ENCODE peak calls at places on chromosomes 3 and 15, in eight cellular contexts. U is ovary, I is neural progenitor cell, J is psoas muscle, O is ascending aorta, Y is PC-3, Z is GM23338, M is HCT116. R is an unnamed sample.

GRCh38 chr3:82133070-82133606 is 371.7 kb upstream of the GBE1 start:
- DNase-seq in U (peak; percentile 71), Z (peak; percentile 78), I (peak; percentile 68), O (peak; percentile 67), M (peak; percentile 35), Y (peak; percentile 66), J (peak; percentile 70), R (peak; percentile 57)

GRCh38 chr15:75640483-75641175 is 605 bp upstream of the IMP3 start:
- DNase-seq in M (peak; percentile 54), I (peak; percentile 33), U (no peak), Y (peak; percentile 55), O (no peak), J (no peak), Z (peak; percentile 79), R (peak; percentile 49)

GRCh38 chr3:3160826-3161225 is 18.7 kb downstream of the CRBN start:
- DNase-seq in Z (no peak), M (no peak), U (no peak), I (no peak), O (no peak), J (no peak), Y (no peak), R (no peak)

GRCh38 chr3:35867782-35868181 is 228.5 kb downstream of the ARPP21 start:
- DNase-seq in Y (no peak), U (no peak), M (no peak), O (no peak), Z (no peak), J (no peak), I (peak; percentile 23), R (no peak)

GRCh38 chr3:4680227-4680691 is 187.1 kb downstream of the ITPR1 start:
- DNase-seq in U (no peak), Y (no peak), Z (no peak), I (no peak), M (no peak), J (no peak), O (no peak), R (no peak)

GRCh38 chr3:174342941-174343431 is 516.1 kb upstream of the NAALADL2 start:
- DNase-seq in Y (no peak), I (no peak), J (no peak), Z (no peak), M (no peak), U (no peak), O (no peak), R (no peak)

GRCh38 chr3:61559108-61559731 is 2.2 kb upstream of the PTPRG start:
- DNase-seq in U (no peak), M (no peak), Y (no peak), Z (no peak), I (no peak), J (no peak), O (no peak), R (no peak)

GRCh38 chr3:177554900-177555759 is 357.8 kb upstream of the TBL1XR1 start:
- DNase-seq in Z (peak; percentile 5), Y (peak; percentile 53), O (no peak), J (no peak), U (no peak), M (no peak), I (no peak), R (no peak)

GRCh38 chr3:69364354-69364753 is 21.5 kb downstream of the FRMD4B start:
- DNase-seq in M (no peak), U (no peak), Y (peak; percentile 51), J (no peak), Z (no peak), O (no peak), I (no peak), R (no peak)

GRCh38 chr3:57043518-57043917 is 16.9 kb upstream of the SPATA12 start:
- DNase-seq in Z (no peak), U (no peak), M (no peak), J (no peak), Y (no peak), O (no peak), I (no peak), R (no peak)

GRCh38 chr15:87604857-87605446 is 651.6 kb downstream of the NTRK3 start:
- DNase-seq in Y (peak; percentile 7), O (no peak), U (no peak), I (peak; percentile 65), Z (peak; percentile 71), M (no peak), J (no peak), R (no peak)

GRCh38 chr3:77323616-77324015 is 283.7 kb downstream of the ROBO2 start:
- DNase-seq in M (no peak), J (no peak), I (no peak), U (no peak), Z (no peak), O (no peak), Y (no peak), R (no peak)

GRCh38 chr15:39459538-39459937 is 121.3 kb upstream of the THBS1 start:
- DNase-seq in U (no peak), I (no peak), Y (no peak), O (no peak), J (no peak), M (no peak), Z (no peak), R (no peak)

GRCh38 chr15:51332211-51333147 is 5.9 kb downstream of the CYP19A1 start:
- DNase-seq in U (no peak), I (no peak), J (no peak), Z (no peak), Y (no peak), O (no peak), M (no peak), R (no peak)

GRCh38 chr3:115698851-115699535 is 75.7 kb downstream of the GAP43 start:
- DNase-seq in Z (peak; percentile 93), M (no peak), O (no peak), I (peak; percentile 72), J (no peak), U (no peak), Y (no peak), R (no peak)

GRCh38 chr3:100748967-100749366 is 39.7 kb downstream of the TFG start:
- DNase-seq in J (no peak), Y (no peak), O (no peak), M (no peak), Z (no peak), I (no peak), U (no peak), R (no peak)
- H3K4me1 ChIP-seq in J (peaks cover 15% of the 10 kb centered on the region), Y (no peaks in the 10 kb centered on the region), O (peaks cover 8% of the 10 kb centered on the region), M (no peaks in the 10 kb centered on the region), Z (peaks cover 19% of the 10 kb centered on the region), I (no peaks in the 10 kb centered on the region), U (no peaks in the 10 kb centered on the region), R (no peaks in the 10 kb centered on the region)

DNA sequence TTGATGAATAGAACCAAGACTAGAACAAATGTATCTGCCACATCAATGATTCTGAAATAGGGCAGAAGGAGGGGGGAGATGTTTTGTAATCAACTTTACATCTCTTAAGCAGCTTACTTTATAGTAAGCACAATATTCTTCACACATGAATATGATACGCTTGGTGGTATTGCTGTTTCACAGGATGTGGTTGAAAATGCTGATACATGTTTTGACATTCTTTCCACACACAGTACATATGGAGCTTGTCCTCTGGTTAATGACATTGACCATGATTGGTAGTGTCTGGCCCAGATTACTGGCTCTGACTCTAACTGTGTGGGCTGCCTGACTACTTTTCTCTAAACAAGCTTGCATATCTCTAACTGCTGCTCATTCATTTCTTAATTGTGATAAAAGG is 168.9 kb downstream of the KLHL25 start:
- DNase-seq in Y (no peak), Z (no peak), O (no peak), I (no peak), M (no peak), U (no peak), J (no peak), R (no peak)
- H3K4me1 ChIP-seq in Y (no peaks in the 10 kb centered on the region), Z (no peaks in the 10 kb centered on the region), O (peaks cover 37% of the 10 kb centered on the region), I (peaks cover 14% of the 10 kb centered on the region), M (no peaks in the 10 kb centered on the region), U (peaks cover 20% of the 10 kb centered on the region), J (peaks cover 64% of the 10 kb centered on the region), R (peaks cover 7% of the 10 kb centered on the region)

GRCh38 chr15:47811160-47811559 is 93.9 kb downstream of the SEMA6D start:
- DNase-seq in I (no peak), O (no peak), Z (no peak), U (no peak), M (no peak), J (no peak), Y (no peak), R (no peak)

GRCh38 chr15:47813985-47814384 is 96.7 kb downstream of the SEMA6D start:
- DNase-seq in M (no peak), I (no peak), Z (no peak), U (no peak), Y (no peak), J (no peak), O (no peak), R (no peak)

GRCh38 chr15:47817825-47818681 is 100.7 kb downstream of the SEMA6D start:
- DNase-seq in O (no peak), Z (peak; percentile 46), M (no peak), U (no peak), Y (no peak), J (no peak), I (peak; percentile 13), R (no peak)

DNA sequence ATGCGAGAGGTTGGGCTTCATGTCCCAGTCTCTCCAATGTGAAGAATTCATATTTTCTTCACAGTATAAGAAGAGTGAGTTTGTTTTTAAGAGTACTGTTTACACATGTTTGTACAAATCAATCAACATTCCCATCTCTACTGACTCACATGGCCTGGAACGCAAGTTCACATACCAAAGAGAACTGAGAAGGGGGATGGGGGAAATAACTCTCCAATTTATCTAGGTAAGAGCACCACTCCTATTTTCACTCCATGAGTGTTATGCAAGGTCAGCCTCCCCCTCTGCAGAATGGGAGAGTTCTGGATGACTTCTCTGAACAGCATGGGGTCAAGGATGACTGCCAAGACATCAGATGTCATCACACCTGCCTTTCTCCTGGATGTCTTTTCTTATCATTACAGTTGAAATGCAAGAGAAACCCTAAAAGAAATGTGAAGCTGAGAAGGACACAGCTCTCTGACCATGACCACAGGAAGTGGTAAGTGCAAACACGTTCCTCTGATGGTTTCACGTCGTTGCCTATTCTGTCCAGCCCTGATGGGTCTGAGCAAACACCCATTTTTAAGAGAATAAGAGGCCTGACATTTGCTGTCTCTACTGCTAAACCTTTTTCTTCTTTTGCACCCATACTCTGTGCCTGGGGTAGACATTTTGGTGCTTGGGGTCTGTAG is 95.3 kb downstream of the SEMA6D start:
- DNase-seq in Y (peak; percentile 92), J (no peak), I (no peak), Z (no peak), U (no peak), M (no peak), O (no peak), R (peak; percentile 11)
- H3K4me1 ChIP-seq in Y (peaks cover 29% of the 10 kb centered on the region), J (peaks cover 17% of the 10 kb centered on the region), I (no peaks in the 10 kb centered on the region), Z (peaks cover 3% of the 10 kb centered on the region), U (no peaks in the 10 kb centered on the region), M (no peaks in the 10 kb centered on the region), O (no peaks in the 10 kb centered on the region), R (peaks cover 12% of the 10 kb centered on the region)

GRCh38 chr3:13021141-13021933 is 51.9 kb downstream of the IQSEC1 start:
- DNase-seq in J (peak; percentile 81), O (no peak), Z (no peak), M (no peak), Y (no peak), I (no peak), U (no peak), R (no peak)

GRCh38 chr3:13021934-13022265 is 51.3 kb downstream of the IQSEC1 start:
- DNase-seq in U (no peak), M (no peak), Y (no peak), I (no peak), J (no peak), Z (no peak), O (no peak), R (no peak)

GRCh38 chr3:13023251-13024055 is 49.8 kb downstream of the IQSEC1 start:
- DNase-seq in I (no peak), J (peak; percentile 50), O (no peak), Z (no peak), Y (peak; percentile 20), M (no peak), U (no peak), R (no peak)

GRCh38 chr3:13024274-13024863 is 48.9 kb downstream of the IQSEC1 start:
- DNase-seq in M (no peak), Z (no peak), U (no peak), Y (no peak), J (no peak), O (no peak), I (no peak), R (no peak)

GRCh38 chr3:13022348-13023250 is 50.6 kb downstream of the IQSEC1 start:
- DNase-seq in U (peak; percentile 90), J (peak; percentile 87), Y (peak; percentile 75), O (peak; percentile 93), M (no peak), I (peak; percentile 87), Z (peak; percentile 62), R (no peak)
- H3K4me1 ChIP-seq in U (peaks cover 19% of the 10 kb centered on the region), J (peaks cover 23% of the 10 kb centered on the region), Y (peaks cover 32% of the 10 kb centered on the region), O (peaks cover 54% of the 10 kb centered on the region), M (peaks cover 31% of the 10 kb centered on the region), I (peaks cover 61% of the 10 kb centered on the region), Z (peaks cover 17% of the 10 kb centered on the region), R (no peaks in the 10 kb centered on the region)